ENCODE peak calls at places on chromosomes 1 and 21, in seven cellular contexts. D, U, W, Z, R, J and I are unnamed samples.

GRCh38 chr1:21872445-21873079 is 60.5 kb downstream of the LDLRAD2 start:
- DNase-seq in D (no peak), U (no peak), W (no peak), Z (no peak), R (no peak), J (no peak), I (no peak)

GRCh38 chr1:186194107-186194756 is 180.8 kb downstream of the TPR start:
- DNase-seq in D (no peak), U (no peak), W (no peak), Z (no peak), R (no peak), J (no peak), I (no peak)

GRCh38 chr1:227925582-227926198 is 22.0 kb downstream of the WNT9A start:
- DNase-seq in D (no peak), U (no peak), W (no peak), Z (no peak), R (no peak), J (no peak), I (no peak)

GRCh38 chr1:41366428-41367101 is 5.3 kb downstream of the FOXO6 start:
- DNase-seq in D (peak; percentile 58), U (no peak), W (no peak), Z (no peak), R (no peak), J (peak; percentile 16), I (peak; percentile 82)

GRCh38 chr21:37370152-37371040 is 3.8 kb downstream of the DYRK1A start:
- DNase-seq in D (no peak), U (no peak), W (no peak), Z (no peak), R (no peak), J (no peak), I (no peak)

GRCh38 chr21:37204580-37204979 is 62.6 kb downstream of the VPS26C start:
- DNase-seq in D (no peak), U (no peak), W (no peak), Z (no peak), R (no peak), J (no peak), I (no peak)

GRCh38 chr1:184075040-184076029 is 23.8 kb downstream of the TSEN15 start:
- DNase-seq in D (no peak), U (no peak), W (no peak), Z (no peak), R (peak; percentile 54), J (no peak), I (peak; percentile 8)

GRCh38 chr1:116869611-116870010 is 40.1 kb upstream of the PTGFRN start:
- DNase-seq in D (no peak), U (no peak), W (no peak), Z (no peak), R (no peak), J (no peak), I (no peak)

GRCh38 chr1:43900386-43900785 is 33.2 kb upstream of the ARTN start:
- DNase-seq in D (no peak), U (no peak), W (no peak), Z (no peak), R (no peak), J (no peak), I (no peak)

GRCh38 chr1:54267815-54268551 is 68.0 kb downstream of the MRPL37 start:
- DNase-seq in D (no peak), U (no peak), W (no peak), Z (no peak), R (no peak), J (no peak), I (no peak)

GRCh38 chr1:226424228-226425003 is 16.5 kb upstream of the PARP1 start:
- DNase-seq in D (peak; percentile 41), U (no peak), W (no peak), Z (no peak), R (no peak), J (no peak), I (no peak)

GRCh38 chr1:30929135-30929889 is 20.8 kb upstream of the SDC3 start:
- DNase-seq in D (peak; percentile 26), U (no peak), W (peak; percentile 73), Z (no peak), R (peak; percentile 60), J (no peak), I (peak; percentile 65)

GRCh38 chr1:195851804-195852203 is 756.4 kb downstream of the KCNT2 start:
- DNase-seq in D (no peak), U (no peak), W (no peak), Z (no peak), R (no peak), J (no peak), I (no peak)

GRCh38 chr1:2583331-2583791 is 3.2 kb upstream of the PRXL2B start:
- DNase-seq in D (no peak), U (no peak), W (no peak), Z (no peak), R (no peak), J (no peak), I (no peak)

GRCh38 chr1:6358757-6359567 is 34.6 kb downstream of the ACOT7 start:
- DNase-seq in D (peak; percentile 60), U (no peak), W (no peak), Z (no peak), R (no peak), J (peak; percentile 38), I (peak; percentile 22)

GRCh38 chr21:44900559-44901251 is 20.0 kb downstream of the ITGB2 start:
- DNase-seq in D (no peak), U (no peak), W (no peak), Z (no peak), R (no peak), J (no peak), I (no peak)

GRCh38 chr1:237736372-237737029 is 154.2 kb downstream of the ZP4 start:
- DNase-seq in D (peak; percentile 22), U (no peak), W (peak; percentile 33), Z (no peak), R (no peak), J (no peak), I (peak; percentile 69)

GRCh38 chr1:224182866-224183590 is at the start of gene DEGS1:
- DNase-seq in D (peak; percentile 86), U (peak; percentile 93), W (peak; percentile 92), Z (peak; percentile 77), R (peak; percentile 84), J (peak; percentile 81), I (peak; percentile 84)

GRCh38 chr1:8428441-8428840 is 110.5 kb downstream of the SLC45A1 start:
- DNase-seq in D (no peak), U (no peak), W (no peak), Z (no peak), R (no peak), J (no peak), I (no peak)

GRCh38 chr1:8430476-8430875 is 112.6 kb downstream of the SLC45A1 start:
- DNase-seq in D (no peak), U (no peak), W (no peak), Z (no peak), R (no peak), J (no peak), I (no peak)

GRCh38 chr1:8427986-8428385 is 110.1 kb downstream of the SLC45A1 start:
- DNase-seq in D (no peak), U (no peak), W (no peak), Z (no peak), R (no peak), J (no peak), I (no peak)

GRCh38 chr1:8431028-8431427 is 113.1 kb downstream of the SLC45A1 start:
- DNase-seq in D (no peak), U (no peak), W (no peak), Z (no peak), R (no peak), J (no peak), I (peak; percentile 66)

DNA sequence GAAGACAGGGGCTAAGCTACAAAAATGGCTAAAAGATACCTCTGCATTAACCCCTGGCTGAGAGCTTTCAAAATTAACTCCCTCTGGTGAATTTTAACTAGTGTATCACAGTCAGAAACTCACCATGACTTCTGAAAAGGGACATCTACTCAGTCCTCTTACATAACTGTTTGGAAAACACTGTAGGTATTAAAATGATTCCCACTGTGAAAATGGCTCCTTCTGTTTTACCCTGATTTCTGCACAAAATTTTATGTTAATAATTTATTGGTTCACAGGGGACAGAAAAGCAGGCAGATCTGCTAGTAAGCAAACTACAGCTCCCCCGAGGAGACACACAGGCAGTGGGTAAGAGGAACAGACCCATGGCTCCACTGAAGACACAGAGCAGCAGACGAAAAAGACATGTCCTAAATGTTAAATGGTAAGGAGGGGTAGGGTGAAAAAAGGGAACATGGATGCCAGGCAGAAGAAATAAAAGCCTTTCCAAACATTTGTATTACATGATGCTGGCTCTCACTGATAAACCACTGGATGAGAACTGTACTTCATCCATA is 111.7 kb downstream of the SLC45A1 start:
- DNase-seq in D (no peak), U (no peak), W (no peak), Z (no peak), R (no peak), J (no peak), I (no peak)
- H3K4me1 ChIP-seq in D (peaks cover 68% of the 10 kb centered on the region), U (peaks cover 10% of the 10 kb centered on the region), W (peaks cover 2% of the 10 kb centered on the region), Z (no peaks in the 10 kb centered on the region), R (peaks cover 9% of the 10 kb centered on the region), J (peaks cover 54% of the 10 kb centered on the region), I (peaks cover 50% of the 10 kb centered on the region)

GRCh38 chr1:239224100-239224499 is 162.3 kb upstream of the CHRM3 start:
- DNase-seq in D (no peak), U (no peak), W (no peak), Z (no peak), R (no peak), J (no peak), I (no peak)
- H3K9me3 ChIP-seq in D (no peaks in the 10 kb centered on the region), U (peaks cover 15% of the 10 kb centered on the region), W (no peaks in the 10 kb centered on the region), Z (peaks cover 40% of the 10 kb centered on the region), R (no peaks in the 10 kb centered on the region), J (peaks cover 2% of the 10 kb centered on the region), I (peaks cover 12% of the 10 kb centered on the region)

DNA sequence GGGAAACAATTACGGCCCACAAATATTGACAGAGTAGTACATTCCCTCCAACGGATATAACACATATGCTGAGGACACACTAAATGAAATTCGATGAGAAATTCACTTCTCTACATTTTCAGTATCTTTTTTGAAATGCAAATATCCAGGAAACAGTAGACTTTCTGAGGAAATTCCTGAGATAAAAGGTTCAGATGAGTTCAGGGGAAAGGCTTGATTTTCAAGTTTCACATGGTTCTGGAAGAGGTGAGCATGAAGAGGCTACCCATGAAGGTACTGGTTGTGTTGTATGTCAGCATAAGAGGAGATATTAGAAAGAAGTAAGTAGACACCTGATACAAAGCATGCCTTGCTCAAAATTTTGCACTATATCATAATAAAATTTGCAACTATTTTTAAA is 171.1 kb upstream of the NR5A2 start:
- DNase-seq in D (no peak), U (no peak), W (no peak), Z (no peak), R (no peak), J (no peak), I (no peak)
- H3K4me1 ChIP-seq in D (no peaks in the 10 kb centered on the region), U (peaks cover 26% of the 10 kb centered on the region), W (peaks cover 2% of the 10 kb centered on the region), Z (no peaks in the 10 kb centered on the region), R (no peaks in the 10 kb centered on the region), J (no peaks in the 10 kb centered on the region), I (no peaks in the 10 kb centered on the region)

DNA sequence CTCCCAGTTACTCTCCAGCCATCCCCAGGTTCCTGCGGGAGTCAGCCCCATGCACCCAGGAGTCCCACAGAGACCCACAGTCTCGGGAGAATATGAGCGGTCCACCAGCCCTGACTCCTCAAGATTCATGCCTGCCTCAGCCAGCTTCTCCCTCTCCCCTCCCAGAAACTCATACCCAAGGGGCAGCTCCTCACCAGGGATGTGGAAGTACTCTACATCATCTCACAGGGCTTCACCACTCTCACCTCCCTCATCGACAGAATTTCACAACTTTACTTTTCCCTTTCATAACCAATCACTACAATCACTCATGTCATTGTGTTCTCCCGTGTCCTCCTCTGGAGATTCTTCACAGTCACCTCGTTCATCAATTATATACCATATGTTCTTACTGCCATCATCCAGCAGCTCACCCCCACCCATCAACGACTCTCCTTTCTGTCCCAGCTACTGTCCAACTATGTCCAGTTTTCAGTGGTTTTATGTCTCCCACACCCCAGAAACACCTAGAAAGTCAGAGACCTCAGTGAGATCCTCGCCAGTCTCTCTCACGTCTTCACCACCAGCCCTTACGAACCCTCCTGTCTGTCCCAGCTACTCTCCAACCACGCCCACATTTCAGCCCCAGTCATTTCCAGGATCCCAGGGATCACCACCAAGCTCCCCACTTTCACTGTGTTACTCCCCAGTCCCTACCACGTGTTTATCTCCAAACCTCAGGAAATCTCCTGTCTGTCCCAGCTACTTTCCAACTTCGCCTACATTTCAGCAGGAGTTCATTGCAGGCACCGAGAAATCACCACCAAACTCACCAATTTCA is 1530.1 kb upstream of the TPTE start:
- DNase-seq in D (no peak), U (no peak), W (peak; percentile 38), Z (no peak), R (no peak), J (no peak), I (no peak)
- H3K9me3 ChIP-seq in D (no peaks in the 10 kb centered on the region), U (peaks cover 21% of the 10 kb centered on the region), W (peaks cover 79% of the 10 kb centered on the region), Z (peaks cover 4% of the 10 kb centered on the region), R (no peaks in the 10 kb centered on the region), J (peaks cover 21% of the 10 kb centered on the region), I (peaks cover 55% of the 10 kb centered on the region)